ENCODE peak calls at places on chromosomes 7 and 10, in six cellular contexts. T is right lobe of liver, Z is ascending aorta, M is heart left ventricle, A is prostate gland, G is hepatocyte. J is an unnamed sample. For H3K36me3 and H3K4me1, the result is how much of the 10 kb centered on the place peaks cover.

GRCh38 chr7:98772242-98772603 is 97.6 kb downstream of the TMEM130 start:
- DNase-seq in A (no peak), Z (no peak), M (no peak), G (no peak), T (no peak), J (no peak)

GRCh38 chr7:46930336-46930735 is 651.6 kb downstream of the TNS3 start:
- DNase-seq in T (no peak), A (no peak), G (peak), M (no peak), Z (no peak), J (no peak)

GRCh38 chr10:69861251-69862240 is 59.8 kb downstream of the COL13A1 start:
- DNase-seq in T (no peak), A (no peak), M (no peak), G (peak), Z (no peak), J (no peak)

GRCh38 chr7:105654994-105655900 is 74.0 kb upstream of the EFCAB10 start:
- DNase-seq in M (peak), Z (no peak), T (no peak), A (no peak), G (peak), J (no peak)

GRCh38 chr10:119395287-119396007 is 147.1 kb downstream of the RGS10 start:
- DNase-seq in T (peak), A (no peak), M (peak), Z (no peak), G (no peak), J (no peak)

GRCh38 chr7:46440186-46440585 is 519.1 kb upstream of the IGFBP3 start:
- DNase-seq in Z (no peak), A (no peak), T (no peak), G (no peak), M (no peak), J (no peak)

GRCh38 chr10:95268438-95268837 is 22.4 kb downstream of the PDLIM1 start:
- DNase-seq in T (no peak), G (peak), A (no peak), M (peak), Z (peak), J (no peak)

GRCh38 chr10:92965314-92965713 is 95.3 kb upstream of the CYP26C1 start:
- DNase-seq in M (no peak), G (peak), A (no peak), T (no peak), Z (no peak), J (no peak)

GRCh38 chr7:42319631-42320030 is 82.6 kb upstream of the GLI3 start:
- DNase-seq in T (no peak), G (no peak), Z (no peak), M (no peak), A (no peak), J (no peak)

GRCh38 chr7:151813445-151813844 is 63.5 kb downstream of the PRKAG2 start:
- DNase-seq in G (no peak), A (no peak), T (peak), Z (no peak), M (no peak), J (no peak)

GRCh38 chr7:47648301-47648900 is 66.5 kb upstream of the TNS3 start:
- DNase-seq in T (no peak), M (no peak), Z (no peak), G (no peak), A (no peak), J (no peak)

GRCh38 chr10:114297136-114297705 is 58.2 kb downstream of the VWA2 start:
- DNase-seq in M (no peak), G (no peak), T (no peak), A (no peak), Z (no peak), J (no peak)

GRCh38 chr7:82319674-82320118 is 123.9 kb downstream of the CACNA2D1 start:
- DNase-seq in Z (peak), T (peak), A (peak), M (peak), G (peak), J (no peak)

GRCh38 chr7:151711906-151712771 is 164.8 kb downstream of the PRKAG2 start:
- DNase-seq in T (peak), G (no peak), M (peak), A (no peak), Z (no peak), J (no peak)

GRCh38 chr10:118698421-118698820 is 56.3 kb downstream of the CACUL1 start:
- DNase-seq in Z (no peak), T (no peak), M (no peak), A (no peak), G (peak), J (no peak)

GRCh38 chr10:28785018-28785417 is 107.7 kb downstream of the BAMBI start:
- DNase-seq in M (no peak), A (no peak), Z (no peak), G (no peak), T (no peak), J (no peak)

GRCh38 chr10:95264227-95265051 is 26.4 kb downstream of the PDLIM1 start:
- DNase-seq in G (no peak), M (no peak), T (no peak), A (no peak), Z (no peak), J (no peak)

GRCh38 chr7:142338633-142339501 is 81.0 kb upstream of the PRSS58 start:
- DNase-seq in Z (no peak), G (no peak), M (no peak), A (no peak), T (no peak), J (no peak)

GRCh38 chr7:2214636-2215035 is 18.1 kb downstream of the MAD1L1 start:
- DNase-seq in T (no peak), A (no peak), Z (no peak), G (no peak), M (no peak), J (no peak)

GRCh38 chr7:2212906-2213305 is 19.8 kb downstream of the MAD1L1 start:
- DNase-seq in T (peak), M (peak), A (no peak), G (no peak), Z (no peak), J (no peak)

GRCh38 chr7:2211926-2212325 is 20.8 kb downstream of the MAD1L1 start:
- DNase-seq in A (no peak), T (peak), M (peak), G (no peak), Z (no peak), J (no peak)

GRCh38 chr7:2215851-2216250 is 16.9 kb downstream of the MAD1L1 start:
- DNase-seq in M (no peak), Z (no peak), T (no peak), A (no peak), G (no peak), J (no peak)

GRCh38 chr7:2213551-2214215 is 19.1 kb downstream of the MAD1L1 start:
- DNase-seq in G (no peak), T (no peak), A (no peak), M (peak), Z (no peak), J (no peak)
- H3K36me3 ChIP-seq in G (under half), T (under half), A (under half), M (half or more), Z (under half), J (half or more)

DNA sequence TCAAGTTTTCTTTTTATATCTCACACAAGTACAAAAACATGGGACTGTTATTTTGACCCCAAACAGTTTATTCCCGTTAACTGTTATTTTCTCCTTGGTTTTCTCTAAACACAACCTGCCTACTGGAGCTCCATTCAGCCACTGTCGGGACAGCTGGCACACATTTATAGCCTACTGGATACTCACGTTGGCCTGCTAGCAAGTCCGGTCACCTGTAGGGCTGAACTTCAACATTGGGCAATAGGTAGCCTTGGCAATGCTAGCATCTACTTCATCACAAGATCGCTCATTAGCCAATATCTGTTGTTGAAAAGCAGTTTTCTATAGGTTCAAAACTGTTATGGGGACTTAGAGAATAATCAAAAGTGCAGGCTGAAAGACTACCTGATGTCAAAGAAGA is 32.3 kb downstream of the RHOBTB1 start:
- DNase-seq in M (no peak), A (no peak), G (no peak), Z (no peak), T (no peak), J (no peak)
- H3K4me1 ChIP-seq in M (under half), A (under half), G (under half), Z (under half), T (under half), J (under half)

DNA sequence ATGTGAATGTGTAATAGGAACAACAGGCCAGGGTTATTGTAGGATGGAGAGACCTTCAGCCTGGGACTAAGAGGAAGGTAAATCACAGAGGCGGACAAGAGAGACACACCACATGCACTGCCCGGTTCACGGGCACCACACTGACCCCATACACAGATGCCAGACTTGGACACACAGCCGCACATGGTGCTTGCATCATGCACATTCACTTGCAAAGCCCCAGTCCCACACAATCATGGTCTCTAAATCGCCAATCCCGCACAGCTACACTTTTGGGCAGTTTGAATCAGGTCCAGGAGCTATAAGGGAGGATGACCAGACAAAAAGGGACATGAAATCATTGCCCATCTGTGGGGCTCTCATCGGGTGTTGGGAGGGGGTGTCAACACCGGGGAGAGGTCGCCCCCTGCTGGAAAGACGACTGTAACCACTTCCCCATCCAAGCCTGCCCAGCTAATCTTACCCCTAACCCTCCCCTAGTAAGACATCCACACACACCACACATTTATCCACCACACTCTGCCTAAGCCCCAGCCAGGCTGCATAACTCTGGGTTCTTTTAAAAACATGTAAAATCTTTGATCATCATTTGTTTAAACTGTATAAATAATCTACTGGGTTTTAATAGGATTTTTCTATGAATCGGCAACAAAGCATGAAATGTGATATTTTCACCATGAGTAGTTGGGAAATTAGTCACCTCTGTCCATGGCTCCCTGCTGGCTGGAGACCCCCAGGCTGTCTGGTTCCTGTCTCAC is 40.5 kb upstream of the SLF2 start:
- DNase-seq in A (no peak), M (no peak), G (peak), T (no peak), Z (no peak), J (no peak)
- TF ChIP-seq CTCF in A (peak), M (peak), G (peak), T (peak), Z (peak), J (peak)

GRCh38 chr10:79207726-79208125 is 139.0 kb downstream of the ZMIZ1 start:
- DNase-seq in T (no peak), M (no peak), A (no peak), G (no peak), Z (no peak), J (no peak)
- H3K36me3 ChIP-seq in T (under half), M (half or more), A (under half), G (under half), Z (half or more), J (half or more)

GRCh38 chr7:37445064-37445723 is 3.5 kb downstream of the ELMO1 start:
- DNase-seq in Z (no peak), M (no peak), A (no peak), G (peak), T (no peak), J (no peak)
- H3K4me1 ChIP-seq in Z (under half), M (under half), A (under half), G (under half), T (under half), J (half or more)

DNA sequence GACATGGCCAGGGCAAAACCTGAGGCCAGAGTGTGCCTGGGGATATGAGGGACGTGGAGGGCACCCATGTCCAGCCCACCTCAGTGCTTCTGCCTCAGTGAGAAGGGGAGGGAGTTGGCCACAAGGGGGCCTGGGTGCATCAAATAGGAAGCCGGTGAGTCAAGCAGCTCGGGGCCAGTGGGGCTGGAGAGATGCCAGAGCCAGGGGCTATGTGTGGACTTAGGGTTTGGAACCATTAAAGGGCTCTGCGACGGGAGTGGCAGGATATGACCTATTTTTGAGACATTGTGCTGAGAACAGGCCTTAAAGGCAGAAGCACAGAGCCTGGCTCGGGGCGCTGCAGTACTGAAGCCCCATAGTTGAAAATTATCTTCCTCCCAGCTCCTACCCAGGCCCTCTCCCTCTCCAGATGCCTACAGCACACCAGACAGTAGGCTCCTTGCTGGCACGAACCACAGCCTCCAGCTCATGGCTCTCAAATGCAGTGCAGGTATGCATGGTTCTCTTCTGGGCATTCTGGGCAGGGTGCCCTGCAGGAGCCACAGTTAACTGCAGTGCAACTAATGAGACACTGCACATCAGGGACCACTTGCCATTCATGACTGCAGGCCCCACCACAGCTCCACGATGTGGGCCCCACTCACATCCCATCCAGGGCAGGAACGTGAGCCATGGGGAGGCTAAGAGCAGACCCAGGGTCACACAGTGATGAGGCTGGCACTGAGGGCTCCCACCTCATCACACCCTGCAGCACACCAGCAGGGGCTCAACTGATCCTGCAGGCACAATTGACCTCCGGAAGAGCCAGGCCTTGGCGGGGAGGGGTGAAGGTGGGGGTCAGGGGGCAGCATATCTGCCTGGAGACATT is 7.2 kb upstream of the PGAM2 start:
- DNase-seq in A (peak), G (peak), T (peak), Z (peak), M (peak), J (no peak)
- TF ChIP-seq CTCF in A (peak), G (peak), T (peak), Z (peak), M (peak), J (peak)

GRCh38 chr7:101210143-101210542 is 7.2 kb downstream of the PLOD3 start:
- DNase-seq in A (no peak), G (no peak), Z (no peak), T (no peak), M (no peak), J (no peak)

GRCh38 chr7:101208794-101209193 is 8.0 kb upstream of the MOGAT3 start:
- DNase-seq in M (no peak), A (no peak), G (no peak), Z (no peak), T (no peak), J (no peak)

GRCh38 chr7:101205901-101206664 is 5.2 kb upstream of the MOGAT3 start:
- DNase-seq in G (no peak), T (no peak), Z (no peak), A (no peak), M (no peak), J (no peak)

GRCh38 chr7:101206665-101207042 is 5.8 kb upstream of the MOGAT3 start:
- DNase-seq in M (no peak), T (no peak), G (no peak), Z (no peak), A (no peak), J (no peak)

DNA sequence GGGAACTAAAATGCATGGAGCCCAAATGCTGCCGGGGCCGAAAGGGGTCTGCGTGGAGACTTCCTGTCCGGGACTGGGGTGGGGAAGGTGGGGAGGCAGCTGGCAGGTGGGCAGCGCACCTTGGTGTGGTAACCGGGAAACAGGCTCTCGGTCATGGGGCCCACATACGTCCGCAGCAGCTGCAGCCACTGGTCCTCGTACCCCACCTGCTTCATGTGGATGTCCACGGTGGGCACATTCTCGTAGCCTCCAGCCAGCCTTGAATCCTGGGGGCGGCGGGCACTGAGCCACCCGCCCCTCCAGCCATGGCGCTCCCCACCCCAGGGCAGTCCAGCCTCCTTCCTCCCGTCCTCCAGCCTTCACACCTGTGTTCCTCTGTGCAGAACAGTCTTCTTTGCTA is 6.6 kb upstream of the MOGAT3 start:
- DNase-seq in T (no peak), A (no peak), M (no peak), Z (no peak), G (no peak), J (no peak)
- H3K36me3 ChIP-seq in T (under half), A (under half), M (half or more), Z (under half), G (under half), J (half or more)

DNA sequence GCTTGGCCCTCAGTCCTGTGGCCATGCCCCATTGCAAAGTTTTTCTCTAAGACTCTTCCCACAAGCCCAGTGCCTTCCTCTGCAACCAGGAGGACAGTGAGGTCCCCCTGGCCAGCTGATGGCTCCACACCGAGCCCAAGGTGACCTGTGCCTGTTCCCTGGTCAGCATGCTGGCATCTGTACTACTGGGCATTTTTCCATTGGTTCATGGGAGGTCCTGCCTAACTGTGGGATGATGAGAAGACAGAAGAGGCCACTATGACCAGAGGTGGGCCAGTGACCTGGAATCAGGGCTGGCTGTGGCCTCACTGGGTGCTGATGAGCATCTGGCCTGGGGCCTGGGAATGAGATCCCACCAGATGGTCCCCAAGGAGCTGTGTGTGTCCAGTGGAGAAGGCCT is 20.2 kb downstream of the CALML3 start:
- DNase-seq in Z (no peak), G (no peak), T (peak), A (no peak), M (no peak), J (no peak)
- H3K4me1 ChIP-seq in Z (under half), G (under half), T (under half), A (under half), M (under half), J (half or more)